ENCODE peak calls at places on chromosomes 5 and 9, in six cellular contexts. U is heart left ventricle, B is BJ, V is natural killer cell, M is AG09309, J is endothelial cell. Y is an unnamed sample.

GRCh38 chr9:126719677-126720435 is 85.0 kb upstream of the ZBTB43 start:
- DNase-seq in U (peak; percentile 66), B (no peak), V (peak; percentile 74), M (no peak), J (peak; percentile 79), Y (peak; percentile 97)

GRCh38 chr5:149747141-149747832 is 17.2 kb downstream of the PPARGC1B start:
- DNase-seq in U (no peak), B (no peak), V (no peak), M (no peak), J (no peak), Y (no peak)

GRCh38 chr9:124964056-124964455 is 23.2 kb upstream of the GOLGA1 start:
- DNase-seq in U (no peak), B (no peak), V (no peak), M (no peak), J (no peak), Y (no peak)

GRCh38 chr5:92552206-92553160 is 1028.5 kb downstream of the NR2F1-AS1 start:
- DNase-seq in U (no peak), B (peak; percentile 94), V (no peak), M (peak; percentile 100), J (no peak), Y (no peak)

GRCh38 chr5:111997308-111998159 is 240.5 kb upstream of the NREP start:
- DNase-seq in U (peak; percentile 13), B (peak; percentile 100), V (no peak), M (peak; percentile 100), J (no peak), Y (no peak)

GRCh38 chr5:55935371-55935770 is 59.4 kb downstream of the IL6ST start:
- DNase-seq in U (no peak), B (no peak), V (no peak), M (no peak), J (no peak), Y (no peak)

GRCh38 chr5:93578179-93578812 is 2.7 kb downstream of the NR2F1-AS1 start:
- DNase-seq in U (no peak), B (no peak), V (no peak), M (no peak), J (no peak), Y (no peak)

GRCh38 chr9:78781681-78782080 is 484.8 kb downstream of the PSAT1 start:
- DNase-seq in U (no peak), B (no peak), V (no peak), M (no peak), J (no peak), Y (no peak)

GRCh38 chr5:68368280-68368679 is 152.7 kb downstream of the PIK3R1 start:
- DNase-seq in U (no peak), B (no peak), V (no peak), M (no peak), J (no peak), Y (no peak)

GRCh38 chr5:73436535-73437125 is 11.9 kb downstream of the FOXD1 start:
- DNase-seq in U (no peak), B (no peak), V (no peak), M (no peak), J (peak; percentile 27), Y (no peak)

GRCh38 chr9:121316852-121317373 is 49.0 kb downstream of the GSN start:
- DNase-seq in U (no peak), B (no peak), V (no peak), M (no peak), J (no peak), Y (no peak)

GRCh38 chr5:67879619-67880357 is 335.8 kb upstream of the PIK3R1 start:
- DNase-seq in U (no peak), B (no peak), V (no peak), M (no peak), J (no peak), Y (no peak)

GRCh38 chr5:616342-617039 is 4.4 kb downstream of the CEP72 start:
- DNase-seq in U (no peak), B (no peak), V (no peak), M (no peak), J (no peak), Y (no peak)

GRCh38 chr9:125816321-125816720 is 69.1 kb downstream of the PBX3 start:
- DNase-seq in U (no peak), B (no peak), V (no peak), M (no peak), J (no peak), Y (no peak)

GRCh38 chr5:169354263-169354662 is 53.3 kb upstream of the SLIT3 start:
- DNase-seq in U (no peak), B (no peak), V (no peak), M (no peak), J (no peak), Y (no peak)

GRCh38 chr5:118042076-118042475 is 946.3 kb downstream of the DTWD2 start:
- DNase-seq in U (no peak), B (no peak), V (no peak), M (no peak), J (no peak), Y (no peak)

GRCh38 chr9:85443190-85443598 is 298.6 kb downstream of the AGTPBP1 start:
- DNase-seq in U (no peak), B (no peak), V (no peak), M (no peak), J (no peak), Y (no peak)

GRCh38 chr5:79318935-79319614 is 83.1 kb downstream of the JMY start:
- DNase-seq in U (no peak), B (peak; percentile 76), V (no peak), M (peak; percentile 80), J (no peak), Y (no peak)

GRCh38 chr5:134240421-134240962 is 14.6 kb upstream of the PPP2CA start:
- DNase-seq in U (peak; percentile 50), B (no peak), V (no peak), M (no peak), J (no peak), Y (no peak)

GRCh38 chr5:90020575-90021535 is 388.7 kb downstream of the CETN3 start:
- DNase-seq in U (no peak), B (no peak), V (no peak), M (peak; percentile 5), J (no peak), Y (no peak)

GRCh38 chr5:115098041-115098702 is 71.5 kb downstream of the TRIM36 start:
- DNase-seq in U (no peak), B (peak; percentile 6), V (no peak), M (peak; percentile 17), J (peak; percentile 30), Y (no peak)

GRCh38 chr5:96781031-96781733 is 26.6 kb downstream of the ERAP1 start:
- DNase-seq in U (no peak), B (peak; percentile 27), V (no peak), M (peak; percentile 72), J (no peak), Y (no peak)

GRCh38 chr5:146400206-146400605 is 46.9 kb upstream of the TCERG1 start:
- DNase-seq in U (no peak), B (no peak), V (no peak), M (no peak), J (no peak), Y (no peak)

GRCh38 chr5:126499742-126500396 is 76.7 kb downstream of the GRAMD2B start:
- DNase-seq in U (no peak), B (no peak), V (no peak), M (no peak), J (peak; percentile 31), Y (no peak)

GRCh38 chr9:33165263-33166151 is 1.6 kb downstream of the B4GALT1 start:
- DNase-seq in U (peak; percentile 48), B (peak; percentile 84), V (no peak), M (peak; percentile 96), J (no peak), Y (peak; percentile 76)

GRCh38 chr9:33167949-33168535 is 906 bp upstream of the B4GALT1 start:
- DNase-seq in U (no peak), B (no peak), V (peak; percentile 35), M (no peak), J (no peak), Y (peak; percentile 84)

GRCh38 chr9:33166263-33167083 is 663 bp downstream of the B4GALT1 start:
- DNase-seq in U (peak; percentile 59), B (no peak), V (peak; percentile 34), M (no peak), J (peak; percentile 46), Y (no peak)

GRCh38 chr9:33168941-33169544 is 1.9 kb upstream of the B4GALT1 start:
- DNase-seq in U (no peak), B (no peak), V (no peak), M (no peak), J (no peak), Y (no peak)

GRCh38 chr9:33167084-33167948 is at the start of gene B4GALT1:
- DNase-seq in U (peak; percentile 96), B (peak; percentile 80), V (peak; percentile 89), M (peak; percentile 79), J (peak; percentile 98), Y (peak; percentile 94)
- TF ChIP-seq CTCF in U (no peak), B (peak; percentile 3), V (no peak), M (no peak), J (no peak), Y (no peak)

DNA sequence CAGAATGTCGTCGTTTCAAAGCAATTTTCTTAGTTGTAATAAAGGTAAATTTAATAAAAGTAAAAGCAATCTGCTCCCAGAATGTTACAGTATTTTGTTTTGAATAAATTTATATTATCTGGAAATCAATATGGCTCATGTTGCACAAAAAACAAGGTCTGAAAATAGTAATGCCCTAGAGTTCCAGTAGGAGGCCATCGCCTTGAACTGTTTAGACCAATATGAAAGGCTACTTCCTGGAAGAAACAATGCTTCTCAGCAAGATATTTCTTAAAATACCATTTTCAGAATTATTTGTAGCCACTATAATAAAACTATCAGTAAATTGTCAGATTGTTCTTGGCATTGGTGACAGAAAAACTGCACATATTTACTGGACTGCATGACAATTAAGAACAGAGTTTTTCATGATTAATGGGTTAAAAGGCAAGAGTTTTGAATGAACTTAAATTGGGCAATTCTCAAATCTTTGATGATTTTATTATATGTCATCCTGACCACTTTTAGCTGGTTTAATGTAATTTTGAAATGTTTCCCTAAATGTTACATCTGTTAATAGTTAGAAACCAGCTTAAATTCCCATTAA is 153.2 kb downstream of the COMMD10 start:
- DNase-seq in U (no peak), B (peak; percentile 14), V (no peak), M (no peak), J (no peak), Y (no peak)
- TF ChIP-seq CTCF in U (peak; percentile 11), B (peak; percentile 44), V (no peak), M (peak; percentile 26), J (peak; percentile 62), Y (no peak)

GRCh38 chr5:181259974-181260719 is 796 bp downstream of the TRIM52 start:
- DNase-seq in U (no peak), B (no peak), V (no peak), M (no peak), J (no peak), Y (no peak)

GRCh38 chr5:181261320-181262085 is 560 bp upstream of the TRIM52 start:
- DNase-seq in U (peak; percentile 77), B (no peak), V (peak; percentile 71), M (peak; percentile 17), J (peak; percentile 65), Y (peak; percentile 72)

GRCh38 chr5:181259283-181259682 is 1.7 kb downstream of the TRIM52 start:
- DNase-seq in U (no peak), B (no peak), V (no peak), M (no peak), J (no peak), Y (no peak)

GRCh38 chr5:181258576-181258975 is 2.4 kb downstream of the TRIM52 start:
- DNase-seq in U (no peak), B (no peak), V (no peak), M (no peak), J (no peak), Y (no peak)

GRCh38 chr5:181260720-181261319 is at the start of gene TRIM52:
- DNase-seq in U (peak; percentile 92), B (peak; percentile 35), V (peak; percentile 87), M (peak; percentile 61), J (peak; percentile 89), Y (peak; percentile 88)
- TF ChIP-seq CTCF in U (no peak), B (no peak), V (no peak), M (no peak), J (no peak), Y (no peak)

GRCh38 chr9:94623253-94623652 is 16.1 kb downstream of the FBP1 start:
- DNase-seq in U (no peak), B (no peak), V (no peak), M (no peak), J (peak; percentile 63), Y (peak; percentile 68)
- TF ChIP-seq CTCF in U (no peak), B (peak; percentile 38), V (no peak), M (peak; percentile 55), J (peak; percentile 54), Y (peak; percentile 69)